ENCODE peak calls at places on chromosomes 7 and 10, in six cellular contexts. P is epithelial cell of esophagus, K is cardiac septum, T is tibial nerve, L is right lobe of liver, E is B cell. A is an unnamed sample.
A peak's percentile ranks its signal among the peaks of the same experiment; 100 is the strongest.

GRCh38 chr10:71985542-71986250 is 21.5 kb downstream of the CHST3 start:
- DNase-seq in K (no peak), L (no peak), T (peak; percentile 70), P (no peak), E (no peak), A (no peak)

GRCh38 chr7:1846331-1847065 is 176.4 kb downstream of the ELFN1 start:
- DNase-seq in L (peak; percentile 39), E (no peak), P (no peak), K (peak; percentile 75), T (no peak), A (no peak)

GRCh38 chr10:89524279-89524678 is 11.1 kb downstream of the SLC16A12 start:
- DNase-seq in T (no peak), L (no peak), K (no peak), E (no peak), P (no peak), A (no peak)

GRCh38 chr7:28626629-28627262 is 214.4 kb downstream of the CREB5 start:
- DNase-seq in T (no peak), K (no peak), L (no peak), P (peak; percentile 58), E (no peak), A (no peak)

GRCh38 chr10:12384906-12385305 is 35.6 kb downstream of the CAMK1D start:
- DNase-seq in P (no peak), L (no peak), K (no peak), T (no peak), E (no peak), A (no peak)

GRCh38 chr7:121437470-121437869 is 41.4 kb upstream of the FAM3C start:
- DNase-seq in T (no peak), L (no peak), P (no peak), E (no peak), K (no peak), A (no peak)

GRCh38 chr7:369476-369980 is 79.6 kb downstream of the FOXL3 start:
- DNase-seq in E (peak; percentile 19), P (peak; percentile 42), L (no peak), K (peak; percentile 44), T (no peak), A (no peak)

GRCh38 chr10:21675157-21675796 is 141.2 kb downstream of the MLLT10 start:
- DNase-seq in E (no peak), K (no peak), P (peak; percentile 55), T (peak; percentile 11), L (no peak), A (no peak)

GRCh38 chr7:27175626-27176342 is 1.7 kb upstream of the HOXA10 start:
- DNase-seq in P (no peak), E (no peak), L (peak; percentile 35), T (no peak), K (peak; percentile 63), A (no peak)

GRCh38 chr7:38306136-38306535 is 32.7 kb upstream of the TARP start:
- DNase-seq in K (no peak), P (no peak), T (no peak), L (no peak), E (no peak), A (no peak)

GRCh38 chr10:61836233-61836887 is 65.1 kb upstream of the ARID5B start:
- DNase-seq in E (no peak), P (no peak), L (no peak), T (no peak), K (no peak), A (no peak)

GRCh38 chr7:42139751-42140150 is 97.3 kb downstream of the GLI3 start:
- DNase-seq in K (no peak), E (no peak), P (no peak), L (no peak), T (no peak), A (no peak)

GRCh38 chr7:124856299-124856888 is 73.2 kb downstream of the POT1 start:
- DNase-seq in P (peak; percentile 62), L (no peak), T (no peak), K (no peak), E (no peak), A (no peak)

GRCh38 chr10:44935961-44936285 is 23.7 kb upstream of the RASSF4 start:
- DNase-seq in P (no peak), T (no peak), K (no peak), L (no peak), E (no peak), A (no peak)

GRCh38 chr7:55092186-55092976 is 73.6 kb downstream of the EGFR start:
- DNase-seq in T (no peak), K (no peak), E (no peak), P (no peak), L (no peak), A (no peak)

GRCh38 chr7:34093276-34093675 is 187.9 kb downstream of the BMPER start:
- DNase-seq in P (no peak), K (no peak), E (no peak), L (no peak), T (no peak), A (no peak)

GRCh38 chr7:92781117-92781720 is 55.2 kb downstream of the CDK6 start:
- DNase-seq in E (no peak), L (peak; percentile 80), T (no peak), P (no peak), K (no peak), A (peak; percentile 75)

GRCh38 chr7:113775401-113775800 is 143.4 kb downstream of the PPP1R3A start:
- DNase-seq in P (peak; percentile 12), T (no peak), E (no peak), L (no peak), K (no peak), A (no peak)

GRCh38 chr10:90652519-90652918 is 205.3 kb downstream of the HTR7 start:
- DNase-seq in K (no peak), L (no peak), P (peak; percentile 58), E (no peak), T (no peak), A (no peak)

GRCh38 chr7:132998763-132999162 is 83.1 kb downstream of the CHCHD3 start:
- DNase-seq in L (no peak), K (no peak), P (no peak), T (no peak), E (no peak), A (no peak)

GRCh38 chr7:32618987-32619386 is 123.7 kb downstream of the AVL9 start:
- DNase-seq in E (no peak), P (peak; percentile 47), K (no peak), T (no peak), L (no peak), A (no peak)

GRCh38 chr7:87216701-87217508 is 2.6 kb downstream of the TMEM243 start:
- DNase-seq in L (no peak), T (no peak), E (peak; percentile 56), P (no peak), K (no peak), A (no peak)

GRCh38 chr10:4004990-4005389 is 220.0 kb upstream of the KLF6 start:
- DNase-seq in E (no peak), L (no peak), P (no peak), K (no peak), T (no peak), A (no peak)

GRCh38 chr10:73043766-73044377 is 52.8 kb downstream of the P4HA1 start:
- DNase-seq in T (no peak), L (no peak), P (no peak), K (no peak), E (no peak), A (no peak)

GRCh38 chr10:133368153-133368552 is 5.0 kb downstream of the ECHS1 start:
- DNase-seq in K (no peak), L (no peak), T (no peak), P (no peak), E (no peak), A (no peak)

GRCh38 chr10:24912214-24912613 is 40.2 kb downstream of the PRTFDC1 start:
- DNase-seq in P (peak; percentile 73), T (no peak), K (no peak), E (no peak), L (no peak), A (no peak)

GRCh38 chr7:21063106-21063505 is 276.4 kb upstream of the SP8 start:
- DNase-seq in L (no peak), T (no peak), K (no peak), E (no peak), P (no peak), A (no peak)

GRCh38 chr7:155594961-155595366 is 48.6 kb upstream of the CNPY1 start:
- DNase-seq in T (no peak), E (no peak), L (peak; percentile 87), P (peak; percentile 47), K (no peak), A (peak; percentile 83)

GRCh38 chr7:98314469-98314868 is 33.0 kb downstream of the BRI3 start:
- DNase-seq in T (no peak), P (no peak), L (no peak), E (peak; percentile 85), K (no peak), A (no peak)

GRCh38 chr10:100025528-100026070 is 15.9 kb upstream of the DNMBP start:
- DNase-seq in E (no peak), T (no peak), P (no peak), L (no peak), K (no peak), A (no peak)

GRCh38 chr7:106056513-106057203 is 55.5 kb downstream of the SYPL1 start:
- DNase-seq in P (peak; percentile 82), T (peak; percentile 64), L (peak; percentile 72), K (no peak), E (peak; percentile 79), A (peak; percentile 75)

GRCh38 chr7:100386940-100387339 is 13.7 kb downstream of the PILRA start:
- DNase-seq in T (no peak), L (no peak), P (no peak), E (no peak), K (no peak), A (no peak)

GRCh38 chr10:53601260-53601875 is 828.8 kb upstream of the MBL2 start:
- DNase-seq in L (no peak), K (no peak), E (no peak), T (no peak), P (peak; percentile 60), A (no peak)

GRCh38 chr7:113774182-113774807 is 144.5 kb downstream of the PPP1R3A start:
- DNase-seq in L (no peak), T (no peak), P (peak; percentile 68), E (no peak), K (no peak), A (no peak)

GRCh38 chr7:22969010-22969431 is 44.9 kb downstream of the HYCC1 start:
- DNase-seq in L (no peak), P (no peak), K (no peak), T (no peak), E (no peak), A (no peak)

A was measured in left lobe of liver.